ENCODE peak calls at places on chromosomes 6 and 20, in ten cellular contexts. One of them, this sample, is unnamed.

GRCh38 chr6:31074406-31074805 is 38.0 kb downstream of the C6orf15 start:
- DNase-seq in astrocyte of the hippocampus: no peak
- DNase-seq in LHCN-M2: no peak
- DNase-seq in AG09319: no peak
- DNase-seq in adipocyte: peak
- DNase-seq in RPMI8226: no peak
- DNase-seq in heart right ventricle: no peak
- DNase-seq in RPMI7951: peak
- DNase-seq in effector CD4-positive, alpha-beta T cell: no peak
- DNase-seq in stimulated activated CD4-positive, alpha-beta T cell treated with anti-CD3 and anti-CD28 coated beads, Interleukin-1b, Interleukin-23, amount 100 ng/mL, for 48 hours: no peak
- DNase-seq in this sample: no peak

GRCh38 chr20:13588049-13588448 is 50.7 kb downstream of the TASP1 start:
- DNase-seq in astrocyte of the hippocampus: no peak
- DNase-seq in effector CD4-positive, alpha-beta T cell: no peak
- DNase-seq in LHCN-M2: no peak
- DNase-seq in AG09319: no peak
- DNase-seq in stimulated activated CD4-positive, alpha-beta T cell treated with anti-CD3 and anti-CD28 coated beads, Interleukin-1b, Interleukin-23, amount 100 ng/mL, for 48 hours: no peak
- DNase-seq in adipocyte: no peak
- DNase-seq in RPMI8226: no peak
- DNase-seq in RPMI7951: no peak
- DNase-seq in heart right ventricle: no peak
- DNase-seq in this sample: no peak

GRCh38 chr6:165308926-165309731 is at the start of gene C6orf118:
- DNase-seq in effector CD4-positive, alpha-beta T cell: no peak
- DNase-seq in adipocyte: peak
- DNase-seq in LHCN-M2: peak
- DNase-seq in RPMI8226: peak
- DNase-seq in heart right ventricle: peak
- DNase-seq in AG09319: no peak
- DNase-seq in RPMI7951: peak
- DNase-seq in astrocyte of the hippocampus: peak
- DNase-seq in stimulated activated CD4-positive, alpha-beta T cell treated with anti-CD3 and anti-CD28 coated beads, Interleukin-1b, Interleukin-23, amount 100 ng/mL, for 48 hours: no peak
- DNase-seq in this sample: no peak

GRCh38 chr6:82987416-82987815 is 78.2 kb downstream of the UBE3D start:
- DNase-seq in RPMI8226: no peak
- DNase-seq in stimulated activated CD4-positive, alpha-beta T cell treated with anti-CD3 and anti-CD28 coated beads, Interleukin-1b, Interleukin-23, amount 100 ng/mL, for 48 hours: no peak
- DNase-seq in RPMI7951: no peak
- DNase-seq in heart right ventricle: no peak
- DNase-seq in astrocyte of the hippocampus: no peak
- DNase-seq in LHCN-M2: no peak
- DNase-seq in adipocyte: no peak
- DNase-seq in effector CD4-positive, alpha-beta T cell: no peak
- DNase-seq in AG09319: no peak
- DNase-seq in this sample: no peak

GRCh38 chr6:40779399-40779798 is 192.2 kb upstream of the LRFN2 start:
- DNase-seq in LHCN-M2: peak
- DNase-seq in stimulated activated CD4-positive, alpha-beta T cell treated with anti-CD3 and anti-CD28 coated beads, Interleukin-1b, Interleukin-23, amount 100 ng/mL, for 48 hours: no peak
- DNase-seq in adipocyte: peak
- DNase-seq in AG09319: peak
- DNase-seq in heart right ventricle: no peak
- DNase-seq in effector CD4-positive, alpha-beta T cell: no peak
- DNase-seq in RPMI7951: peak
- DNase-seq in RPMI8226: no peak
- DNase-seq in astrocyte of the hippocampus: peak
- DNase-seq in this sample: no peak

GRCh38 chr6:121526282-121526681 is 90.8 kb downstream of the GJA1 start:
- DNase-seq in AG09319: no peak
- DNase-seq in RPMI7951: no peak
- DNase-seq in stimulated activated CD4-positive, alpha-beta T cell treated with anti-CD3 and anti-CD28 coated beads, Interleukin-1b, Interleukin-23, amount 100 ng/mL, for 48 hours: no peak
- DNase-seq in heart right ventricle: no peak
- DNase-seq in effector CD4-positive, alpha-beta T cell: no peak
- DNase-seq in astrocyte of the hippocampus: no peak
- DNase-seq in adipocyte: no peak
- DNase-seq in RPMI8226: no peak
- DNase-seq in LHCN-M2: no peak
- DNase-seq in this sample: no peak

GRCh38 chr6:42511803-42512422 is 51.9 kb upstream of the UBR2 start:
- DNase-seq in RPMI7951: peak
- DNase-seq in effector CD4-positive, alpha-beta T cell: no peak
- DNase-seq in LHCN-M2: no peak
- DNase-seq in astrocyte of the hippocampus: peak
- DNase-seq in RPMI8226: no peak
- DNase-seq in adipocyte: no peak
- DNase-seq in AG09319: no peak
- DNase-seq in stimulated activated CD4-positive, alpha-beta T cell treated with anti-CD3 and anti-CD28 coated beads, Interleukin-1b, Interleukin-23, amount 100 ng/mL, for 48 hours: no peak
- DNase-seq in heart right ventricle: no peak
- DNase-seq in this sample: no peak

GRCh38 chr20:4592316-4593148 is 129.2 kb upstream of the PRND start:
- DNase-seq in effector CD4-positive, alpha-beta T cell: peak
- DNase-seq in AG09319: no peak
- DNase-seq in heart right ventricle: no peak
- DNase-seq in astrocyte of the hippocampus: peak
- DNase-seq in adipocyte: peak
- DNase-seq in RPMI7951: peak
- DNase-seq in stimulated activated CD4-positive, alpha-beta T cell treated with anti-CD3 and anti-CD28 coated beads, Interleukin-1b, Interleukin-23, amount 100 ng/mL, for 48 hours: peak
- DNase-seq in LHCN-M2: no peak
- DNase-seq in RPMI8226: peak
- DNase-seq in this sample: peak

GRCh38 chr20:63747622-63748355 is 8.2 kb downstream of the SLC2A4RG start:
- DNase-seq in AG09319: no peak
- DNase-seq in RPMI8226: no peak
- DNase-seq in RPMI7951: no peak
- DNase-seq in adipocyte: no peak
- DNase-seq in astrocyte of the hippocampus: no peak
- DNase-seq in heart right ventricle: no peak
- DNase-seq in LHCN-M2: no peak
- DNase-seq in stimulated activated CD4-positive, alpha-beta T cell treated with anti-CD3 and anti-CD28 coated beads, Interleukin-1b, Interleukin-23, amount 100 ng/mL, for 48 hours: no peak
- DNase-seq in effector CD4-positive, alpha-beta T cell: no peak
- DNase-seq in this sample: no peak

GRCh38 chr6:37288247-37288646 is 30.3 kb upstream of the TMEM217 start:
- DNase-seq in AG09319: no peak
- DNase-seq in RPMI7951: no peak
- DNase-seq in effector CD4-positive, alpha-beta T cell: no peak
- DNase-seq in RPMI8226: no peak
- DNase-seq in heart right ventricle: no peak
- DNase-seq in astrocyte of the hippocampus: no peak
- DNase-seq in stimulated activated CD4-positive, alpha-beta T cell treated with anti-CD3 and anti-CD28 coated beads, Interleukin-1b, Interleukin-23, amount 100 ng/mL, for 48 hours: no peak
- DNase-seq in adipocyte: no peak
- DNase-seq in LHCN-M2: no peak
- DNase-seq in this sample: no peak

GRCh38 chr20:43925215-43925614 is 10.6 kb downstream of the TOX2 start:
- DNase-seq in heart right ventricle: no peak
- DNase-seq in LHCN-M2: no peak
- DNase-seq in effector CD4-positive, alpha-beta T cell: no peak
- DNase-seq in AG09319: no peak
- DNase-seq in RPMI7951: peak
- DNase-seq in adipocyte: peak
- DNase-seq in stimulated activated CD4-positive, alpha-beta T cell treated with anti-CD3 and anti-CD28 coated beads, Interleukin-1b, Interleukin-23, amount 100 ng/mL, for 48 hours: peak
- DNase-seq in astrocyte of the hippocampus: no peak
- DNase-seq in RPMI8226: no peak
- DNase-seq in this sample: no peak

GRCh38 chr20:54257090-54257816 is 49.4 kb downstream of the PFDN4 start:
- DNase-seq in adipocyte: peak
- DNase-seq in RPMI7951: peak
- DNase-seq in stimulated activated CD4-positive, alpha-beta T cell treated with anti-CD3 and anti-CD28 coated beads, Interleukin-1b, Interleukin-23, amount 100 ng/mL, for 48 hours: no peak
- DNase-seq in heart right ventricle: no peak
- DNase-seq in LHCN-M2: peak
- DNase-seq in AG09319: peak
- DNase-seq in RPMI8226: no peak
- DNase-seq in astrocyte of the hippocampus: peak
- DNase-seq in effector CD4-positive, alpha-beta T cell: no peak
- DNase-seq in this sample: no peak

GRCh38 chr6:75275067-75275466 is 9.5 kb downstream of the TMEM30A start:
- DNase-seq in RPMI7951: peak
- DNase-seq in AG09319: peak
- DNase-seq in RPMI8226: no peak
- DNase-seq in heart right ventricle: no peak
- DNase-seq in adipocyte: peak
- DNase-seq in stimulated activated CD4-positive, alpha-beta T cell treated with anti-CD3 and anti-CD28 coated beads, Interleukin-1b, Interleukin-23, amount 100 ng/mL, for 48 hours: no peak
- DNase-seq in effector CD4-positive, alpha-beta T cell: no peak
- DNase-seq in astrocyte of the hippocampus: peak
- DNase-seq in LHCN-M2: peak
- DNase-seq in this sample: no peak

GRCh38 chr6:35049885-35050284 is 91.3 kb downstream of the TCP11 start:
- DNase-seq in adipocyte: peak
- DNase-seq in RPMI7951: peak
- DNase-seq in heart right ventricle: peak
- DNase-seq in effector CD4-positive, alpha-beta T cell: no peak
- DNase-seq in RPMI8226: no peak
- DNase-seq in AG09319: peak
- DNase-seq in stimulated activated CD4-positive, alpha-beta T cell treated with anti-CD3 and anti-CD28 coated beads, Interleukin-1b, Interleukin-23, amount 100 ng/mL, for 48 hours: no peak
- DNase-seq in astrocyte of the hippocampus: peak
- DNase-seq in LHCN-M2: peak
- DNase-seq in this sample: no peak

GRCh38 chr20:14609328-14610221 is 272.2 kb upstream of the FLRT3 start:
- DNase-seq in astrocyte of the hippocampus: no peak
- DNase-seq in adipocyte: peak
- DNase-seq in heart right ventricle: no peak
- DNase-seq in stimulated activated CD4-positive, alpha-beta T cell treated with anti-CD3 and anti-CD28 coated beads, Interleukin-1b, Interleukin-23, amount 100 ng/mL, for 48 hours: no peak
- DNase-seq in RPMI7951: no peak
- DNase-seq in RPMI8226: no peak
- DNase-seq in AG09319: no peak
- DNase-seq in LHCN-M2: no peak
- DNase-seq in effector CD4-positive, alpha-beta T cell: no peak
- DNase-seq in this sample: no peak

GRCh38 chr6:26501482-26501986 is 1.4 kb downstream of the BTN1A1 start:
- DNase-seq in adipocyte: peak
- DNase-seq in RPMI8226: peak
- DNase-seq in astrocyte of the hippocampus: peak
- DNase-seq in heart right ventricle: peak
- DNase-seq in RPMI7951: peak
- DNase-seq in effector CD4-positive, alpha-beta T cell: peak
- DNase-seq in LHCN-M2: no peak
- DNase-seq in AG09319: no peak
- DNase-seq in stimulated activated CD4-positive, alpha-beta T cell treated with anti-CD3 and anti-CD28 coated beads, Interleukin-1b, Interleukin-23, amount 100 ng/mL, for 48 hours: peak
- DNase-seq in this sample: no peak

GRCh38 chr6:4291453-4292403 is 156.4 kb upstream of the ECI2 start:
- DNase-seq in effector CD4-positive, alpha-beta T cell: no peak
- DNase-seq in AG09319: no peak
- DNase-seq in stimulated activated CD4-positive, alpha-beta T cell treated with anti-CD3 and anti-CD28 coated beads, Interleukin-1b, Interleukin-23, amount 100 ng/mL, for 48 hours: no peak
- DNase-seq in astrocyte of the hippocampus: no peak
- DNase-seq in RPMI7951: peak
- DNase-seq in adipocyte: peak
- DNase-seq in LHCN-M2: no peak
- DNase-seq in heart right ventricle: no peak
- DNase-seq in RPMI8226: no peak
- DNase-seq in this sample: peak

GRCh38 chr6:30603961-30604360 is 13.1 kb downstream of the PPP1R10 start:
- DNase-seq in heart right ventricle: no peak
- DNase-seq in effector CD4-positive, alpha-beta T cell: no peak
- DNase-seq in RPMI8226: no peak
- DNase-seq in AG09319: no peak
- DNase-seq in stimulated activated CD4-positive, alpha-beta T cell treated with anti-CD3 and anti-CD28 coated beads, Interleukin-1b, Interleukin-23, amount 100 ng/mL, for 48 hours: no peak
- DNase-seq in astrocyte of the hippocampus: no peak
- DNase-seq in adipocyte: no peak
- DNase-seq in LHCN-M2: no peak
- DNase-seq in RPMI7951: no peak
- DNase-seq in this sample: no peak

GRCh38 chr6:10407674-10408054 is 7.2 kb downstream of the TFAP2A start:
- DNase-seq in effector CD4-positive, alpha-beta T cell: no peak
- DNase-seq in RPMI8226: no peak
- DNase-seq in astrocyte of the hippocampus: no peak
- DNase-seq in LHCN-M2: no peak
- DNase-seq in AG09319: no peak
- DNase-seq in heart right ventricle: no peak
- DNase-seq in adipocyte: peak
- DNase-seq in stimulated activated CD4-positive, alpha-beta T cell treated with anti-CD3 and anti-CD28 coated beads, Interleukin-1b, Interleukin-23, amount 100 ng/mL, for 48 hours: no peak
- DNase-seq in RPMI7951: no peak
- DNase-seq in this sample: no peak

GRCh38 chr20:22866757-22867425 is 168.2 kb upstream of the SSTR4 start:
- DNase-seq in astrocyte of the hippocampus: no peak
- DNase-seq in RPMI7951: peak
- DNase-seq in LHCN-M2: peak
- DNase-seq in effector CD4-positive, alpha-beta T cell: no peak
- DNase-seq in RPMI8226: no peak
- DNase-seq in AG09319: no peak
- DNase-seq in adipocyte: peak
- DNase-seq in stimulated activated CD4-positive, alpha-beta T cell treated with anti-CD3 and anti-CD28 coated beads, Interleukin-1b, Interleukin-23, amount 100 ng/mL, for 48 hours: no peak
- DNase-seq in heart right ventricle: no peak
- DNase-seq in this sample: no peak

GRCh38 chr6:90610671-90611542 is 24.0 kb upstream of the MAP3K7 start:
- DNase-seq in stimulated activated CD4-positive, alpha-beta T cell treated with anti-CD3 and anti-CD28 coated beads, Interleukin-1b, Interleukin-23, amount 100 ng/mL, for 48 hours: peak
- DNase-seq in heart right ventricle: peak
- DNase-seq in adipocyte: peak
- DNase-seq in astrocyte of the hippocampus: peak
- DNase-seq in RPMI8226: no peak
- DNase-seq in effector CD4-positive, alpha-beta T cell: no peak
- DNase-seq in LHCN-M2: peak
- DNase-seq in AG09319: no peak
- DNase-seq in RPMI7951: peak
- DNase-seq in this sample: no peak

GRCh38 chr6:33869826-33870423 is 66.1 kb upstream of the MLN start:
- DNase-seq in RPMI7951: no peak
- DNase-seq in astrocyte of the hippocampus: no peak
- DNase-seq in RPMI8226: no peak
- DNase-seq in adipocyte: no peak
- DNase-seq in AG09319: no peak
- DNase-seq in effector CD4-positive, alpha-beta T cell: no peak
- DNase-seq in stimulated activated CD4-positive, alpha-beta T cell treated with anti-CD3 and anti-CD28 coated beads, Interleukin-1b, Interleukin-23, amount 100 ng/mL, for 48 hours: no peak
- DNase-seq in heart right ventricle: no peak
- DNase-seq in LHCN-M2: no peak
- DNase-seq in this sample: no peak

GRCh38 chr6:142871910-142872331 is 73.1 kb downstream of the HIVEP2 start:
- DNase-seq in adipocyte: peak
- DNase-seq in heart right ventricle: peak
- DNase-seq in stimulated activated CD4-positive, alpha-beta T cell treated with anti-CD3 and anti-CD28 coated beads, Interleukin-1b, Interleukin-23, amount 100 ng/mL, for 48 hours: peak
- DNase-seq in LHCN-M2: peak
- DNase-seq in effector CD4-positive, alpha-beta T cell: peak
- DNase-seq in RPMI7951: peak
- DNase-seq in AG09319: peak
- DNase-seq in astrocyte of the hippocampus: peak
- DNase-seq in RPMI8226: no peak
- DNase-seq in this sample: no peak

GRCh38 chr20:32052090-32052791 is at the start of gene HCK:
- DNase-seq in LHCN-M2: no peak
- DNase-seq in RPMI7951: no peak
- DNase-seq in astrocyte of the hippocampus: no peak
- DNase-seq in stimulated activated CD4-positive, alpha-beta T cell treated with anti-CD3 and anti-CD28 coated beads, Interleukin-1b, Interleukin-23, amount 100 ng/mL, for 48 hours: no peak
- DNase-seq in effector CD4-positive, alpha-beta T cell: no peak
- DNase-seq in heart right ventricle: no peak
- DNase-seq in AG09319: no peak
- DNase-seq in adipocyte: no peak
- DNase-seq in RPMI8226: no peak
- DNase-seq in this sample: no peak

GRCh38 chr6:45175272-45175671 is 152.9 kb upstream of the RUNX2 start:
- DNase-seq in heart right ventricle: no peak
- DNase-seq in astrocyte of the hippocampus: no peak
- DNase-seq in adipocyte: no peak
- DNase-seq in RPMI8226: no peak
- DNase-seq in RPMI7951: no peak
- DNase-seq in stimulated activated CD4-positive, alpha-beta T cell treated with anti-CD3 and anti-CD28 coated beads, Interleukin-1b, Interleukin-23, amount 100 ng/mL, for 48 hours: no peak
- DNase-seq in LHCN-M2: no peak
- DNase-seq in AG09319: no peak
- DNase-seq in effector CD4-positive, alpha-beta T cell: no peak
- DNase-seq in this sample: no peak

GRCh38 chr6:111614833-111615582 is 9.3 kb upstream of the TRAF3IP2 start:
- DNase-seq in RPMI8226: peak
- DNase-seq in heart right ventricle: no peak
- DNase-seq in AG09319: no peak
- DNase-seq in LHCN-M2: no peak
- DNase-seq in astrocyte of the hippocampus: no peak
- DNase-seq in stimulated activated CD4-positive, alpha-beta T cell treated with anti-CD3 and anti-CD28 coated beads, Interleukin-1b, Interleukin-23, amount 100 ng/mL, for 48 hours: no peak
- DNase-seq in adipocyte: no peak
- DNase-seq in RPMI7951: peak
- DNase-seq in effector CD4-positive, alpha-beta T cell: no peak
- DNase-seq in this sample: no peak

GRCh38 chr20:24771651-24772061 is 177.4 kb upstream of the CST7 start:
- DNase-seq in astrocyte of the hippocampus: no peak
- DNase-seq in RPMI7951: peak
- DNase-seq in LHCN-M2: no peak
- DNase-seq in effector CD4-positive, alpha-beta T cell: no peak
- DNase-seq in adipocyte: no peak
- DNase-seq in RPMI8226: no peak
- DNase-seq in AG09319: no peak
- DNase-seq in stimulated activated CD4-positive, alpha-beta T cell treated with anti-CD3 and anti-CD28 coated beads, Interleukin-1b, Interleukin-23, amount 100 ng/mL, for 48 hours: no peak
- DNase-seq in heart right ventricle: no peak
- DNase-seq in this sample: no peak

GRCh38 chr6:33894438-33894837 is 90.6 kb upstream of the MLN start:
- DNase-seq in AG09319: no peak
- DNase-seq in adipocyte: peak
- DNase-seq in stimulated activated CD4-positive, alpha-beta T cell treated with anti-CD3 and anti-CD28 coated beads, Interleukin-1b, Interleukin-23, amount 100 ng/mL, for 48 hours: no peak
- DNase-seq in effector CD4-positive, alpha-beta T cell: no peak
- DNase-seq in RPMI8226: no peak
- DNase-seq in LHCN-M2: no peak
- DNase-seq in astrocyte of the hippocampus: peak
- DNase-seq in heart right ventricle: peak
- DNase-seq in RPMI7951: peak
- DNase-seq in this sample: no peak